ENCODE peak calls at places on chromosomes 2 and 18, in nine cellular contexts. W is breast epithelium, Z is body of pancreas, V is heart left ventricle, I is sigmoid colon, R is adrenal gland, H is right lobe of liver, F is HFFc6, D is HCT116. M is an unnamed sample.

GRCh38 chr2:203928849-203929248 is 7.7 kb upstream of the ICOS start:
- DNase-seq in W (no peak), Z (no peak), V (no peak), I (no peak), R (no peak), H (no peak), F (no peak), D (no peak), M (no peak)

GRCh38 chr2:54942373-54942772 is 107.9 kb downstream of the RTN4 start:
- DNase-seq in W (no peak), Z (no peak), V (no peak), I (no peak), R (no peak), H (no peak), F (no peak), D (no peak), M (no peak)

GRCh38 chr18:69684789-69685188 is 262.9 kb downstream of the CD226 start:
- DNase-seq in W (no peak), Z (no peak), V (no peak), I (no peak), R (no peak), H (no peak), F (no peak), D (no peak), M (no peak)

GRCh38 chr2:159155315-159155714 is 131.2 kb downstream of the WDSUB1 start:
- DNase-seq in W (peak; percentile 47), Z (peak; percentile 70), V (no peak), I (no peak), R (no peak), H (no peak), F (no peak), D (no peak), M (no peak)

GRCh38 chr2:174166261-174166660 is 82.1 kb downstream of the OLA1 start:
- DNase-seq in W (no peak), Z (no peak), V (no peak), I (no peak), R (no peak), H (no peak), F (no peak), D (no peak), M (no peak)

GRCh38 chr18:9803698-9804516 is 81.9 kb upstream of the TXNDC2 start:
- DNase-seq in W (peak; percentile 47), Z (no peak), V (no peak), I (peak; percentile 85), R (peak; percentile 83), H (no peak), F (no peak), D (no peak), M (no peak)

GRCh38 chr2:176779917-176780316 is 432.7 kb upstream of the HNRNPA3 start:
- DNase-seq in W (no peak), Z (no peak), V (no peak), I (no peak), R (no peak), H (no peak), F (no peak), D (no peak), M (no peak)

GRCh38 chr18:39051013-39051412 is 1485.4 kb upstream of the CELF4 start:
- DNase-seq in W (no peak), Z (no peak), V (no peak), I (no peak), R (no peak), H (no peak), F (no peak), D (no peak), M (no peak)

GRCh38 chr18:33557706-33558105 is 20.3 kb upstream of the ASXL3 start:
- DNase-seq in W (no peak), Z (no peak), V (no peak), I (no peak), R (no peak), H (no peak), F (no peak), D (no peak), M (no peak)

GRCh38 chr2:167756427-167756826 is 491.0 kb downstream of the STK39 start:
- DNase-seq in W (no peak), Z (no peak), V (no peak), I (no peak), R (no peak), H (no peak), F (no peak), D (no peak), M (no peak)

GRCh38 chr18:10860382-10860781 is 289.0 kb downstream of the PIEZO2 start:
- DNase-seq in W (no peak), Z (no peak), V (no peak), I (no peak), R (no peak), H (no peak), F (no peak), D (no peak), M (no peak)

GRCh38 chr2:218216336-218216673 is 684 bp upstream of the ARPC2 start:
- DNase-seq in W (no peak), Z (no peak), V (peak; percentile 64), I (peak; percentile 69), R (peak; percentile 19), H (no peak), F (no peak), D (no peak), M (no peak)

GRCh38 chr2:190646780-190647626 is 1.9 kb upstream of the NAB1 start:
- DNase-seq in W (no peak), Z (no peak), V (no peak), I (no peak), R (no peak), H (no peak), F (no peak), D (no peak), M (no peak)

GRCh38 chr2:190649798-190650390 is 1.0 kb downstream of the NAB1 start:
- DNase-seq in W (no peak), Z (no peak), V (no peak), I (no peak), R (peak; percentile 16), H (no peak), F (peak; percentile 19), D (no peak), M (no peak)

GRCh38 chr2:190651413-190651812 is 2.5 kb downstream of the NAB1 start:
- DNase-seq in W (no peak), Z (no peak), V (no peak), I (no peak), R (no peak), H (no peak), F (no peak), D (no peak), M (no peak)

GRCh38 chr2:190649035-190649797 is at the start of gene NAB1:
- DNase-seq in W (peak; percentile 40), Z (peak; percentile 50), V (peak; percentile 84), I (peak; percentile 82), R (peak; percentile 53), H (peak; percentile 75), F (no peak), D (no peak), M (no peak)

DNA sequence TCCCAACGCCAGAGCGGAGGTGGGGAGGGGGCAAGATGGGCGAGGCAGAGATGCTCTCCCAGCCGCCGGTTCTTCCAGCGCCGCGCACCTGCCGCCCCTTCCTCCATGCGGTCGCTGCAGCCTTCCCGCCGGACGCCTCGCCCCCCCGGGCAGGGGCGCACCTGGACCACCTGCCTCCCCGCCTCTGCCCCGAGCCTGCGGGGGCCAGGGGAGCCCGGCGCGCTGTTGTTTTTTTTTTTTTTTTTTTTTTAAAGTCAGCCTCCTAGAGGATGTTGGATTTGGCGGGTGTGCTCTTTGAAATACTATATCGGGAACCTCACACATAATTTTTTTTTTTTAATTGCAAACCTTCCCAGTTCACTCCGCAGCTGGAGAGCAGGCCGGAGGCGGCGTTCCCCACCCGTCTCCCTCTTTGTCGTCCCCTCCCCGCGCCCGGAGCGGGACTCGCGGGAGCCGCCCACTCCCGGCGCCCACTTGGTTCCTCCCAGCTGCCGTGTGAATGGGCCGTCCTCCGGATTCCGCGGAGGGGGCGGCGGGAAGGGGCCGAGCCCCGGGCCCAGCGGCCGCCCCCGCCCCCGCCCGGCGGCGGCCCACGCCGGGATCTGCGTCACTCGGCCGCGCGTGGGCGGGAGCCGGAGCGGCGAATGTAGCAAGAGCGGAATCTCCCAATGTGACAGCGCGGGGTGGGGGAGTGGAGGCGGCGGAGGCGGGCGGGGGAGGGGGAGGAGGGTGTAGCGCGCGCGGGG is 421 bp upstream of the NAB1 start:
- DNase-seq in W (peak; percentile 66), Z (peak; percentile 83), V (peak; percentile 95), I (peak; percentile 96), R (peak; percentile 90), H (peak; percentile 94), F (peak; percentile 67), D (peak; percentile 59), M (peak; percentile 74)
- TF ChIP-seq CTCF in W (no peak), Z (no peak), V (no peak), I (no peak), R (no peak), H (no peak), F (no peak), D (no peak), M (no peak)

GRCh38 chr2:102603904-102604303 is 15.4 kb upstream of the SLC9A2 start:
- DNase-seq in W (no peak), Z (no peak), V (no peak), I (no peak), R (no peak), H (no peak), F (no peak), D (no peak), M (no peak)
- TF ChIP-seq CTCF in W (no peak), Z (no peak), V (no peak), I (no peak), R (no peak), H (no peak), F (no peak), D (no peak), M (no peak)

DNA sequence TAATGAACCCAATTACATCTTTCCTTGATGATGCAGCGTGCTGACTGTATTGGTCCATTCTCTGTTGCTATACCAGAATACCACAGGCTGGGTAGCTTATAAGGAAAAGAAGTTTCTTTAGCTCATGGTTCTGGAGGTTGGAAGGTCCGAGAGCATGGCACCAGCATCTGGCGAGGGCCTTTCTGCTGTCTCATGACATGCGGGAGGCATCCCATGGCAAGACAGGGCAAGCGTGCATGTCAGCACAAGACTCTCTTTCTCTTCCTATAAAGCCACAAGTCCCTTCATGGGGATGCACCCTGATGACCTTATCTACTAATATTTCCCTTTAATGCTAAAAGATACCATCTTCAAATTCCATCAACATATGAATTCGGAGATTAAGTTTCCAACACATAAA is 122.8 kb upstream of the FHL2 start:
- DNase-seq in W (no peak), Z (no peak), V (no peak), I (no peak), R (no peak), H (no peak), F (no peak), D (no peak), M (no peak)
- TF ChIP-seq CTCF in W (no peak), Z (no peak), V (no peak), I (no peak), R (no peak), H (no peak), F (no peak), D (no peak), M (no peak)

DNA sequence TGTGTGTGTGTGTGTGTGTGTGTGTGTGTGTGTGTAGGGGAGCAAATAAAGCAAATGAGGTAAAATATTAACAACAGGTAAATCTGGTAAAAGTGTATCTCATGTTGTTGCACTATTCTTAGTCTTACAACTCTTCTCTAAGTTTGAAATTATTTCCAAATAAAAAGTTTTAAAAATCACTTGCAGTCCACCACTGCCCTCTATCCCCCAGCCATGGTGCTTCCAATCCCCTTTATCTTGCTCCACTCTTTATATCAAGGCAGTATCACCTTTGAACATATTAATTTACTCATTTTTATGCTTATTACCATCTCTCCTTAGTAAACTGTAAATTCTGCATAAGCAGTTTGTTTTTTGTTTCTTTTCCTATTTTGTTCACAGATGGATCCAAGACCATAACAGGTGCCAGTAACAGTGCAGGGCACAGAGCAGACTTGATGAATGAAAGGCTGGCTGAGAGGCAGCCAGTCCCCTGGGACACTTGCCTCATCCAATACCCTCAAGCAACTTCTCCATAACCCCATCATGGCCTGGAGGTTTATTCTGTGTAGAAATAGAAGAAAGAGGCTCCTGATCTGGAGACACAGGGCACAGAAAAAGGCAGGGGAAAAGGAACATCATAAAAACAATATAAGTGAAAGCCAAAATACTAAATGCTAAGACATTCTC is 67.6 kb downstream of the LDAH start:
- DNase-seq in W (no peak), Z (no peak), V (no peak), I (no peak), R (no peak), H (no peak), F (no peak), D (no peak), M (no peak)
- TF ChIP-seq CTCF in W (no peak), Z (no peak), V (no peak), I (no peak), R (no peak), H (peak; percentile 25), F (peak; percentile 34), D (no peak), M (no peak)